ENCODE peak calls at places on chromosomes 2 and 18, in seven cellular contexts. A is body of pancreas, N is A549, L is esophagus squamous epithelium, O is adrenal gland, B is uterus, F is IMR-90. V is an unnamed sample.

GRCh38 chr18:55657572-55658331 is 69.8 kb upstream of the TCF4 start:
- DNase-seq in A (no peak), B (no peak), L (no peak), O (no peak), N (no peak), F (no peak), V (no peak)

GRCh38 chr2:30252723-30253688 is 21.7 kb downstream of the LBH start:
- DNase-seq in F (peak), O (peak), B (peak), L (no peak), A (peak), N (peak), V (peak)

GRCh38 chr2:5391361-5391760 is 300.8 kb upstream of the SOX11 start:
- DNase-seq in N (no peak), L (no peak), O (peak), F (no peak), B (no peak), A (peak), V (peak)

GRCh38 chr2:193502363-193503035 is 1307.8 kb upstream of the TMEFF2 start:
- DNase-seq in F (no peak), O (no peak), A (no peak), B (no peak), N (no peak), L (no peak), V (no peak)

GRCh38 chr2:103230813-103231212 is 469.0 kb downstream of the TMEM182 start:
- DNase-seq in A (no peak), F (no peak), O (no peak), B (no peak), L (no peak), N (no peak), V (no peak)

GRCh38 chr2:231315896-231316295 is 79.6 kb upstream of the B3GNT7 start:
- DNase-seq in A (no peak), O (no peak), B (no peak), L (no peak), F (no peak), N (no peak), V (no peak)

GRCh38 chr2:109378682-109379081 is 235.1 kb downstream of the SEPTIN10 start:
- DNase-seq in B (peak), N (no peak), L (no peak), O (no peak), F (peak), A (no peak), V (no peak)

GRCh38 chr18:58398648-58399398 is 230.1 kb downstream of the ALPK2 start:
- DNase-seq in L (no peak), A (no peak), B (no peak), F (no peak), N (no peak), O (no peak), V (no peak)

GRCh38 chr2:107276034-107276433 is 390.1 kb upstream of the ST6GAL2 start:
- DNase-seq in A (no peak), N (no peak), O (no peak), L (no peak), B (no peak), F (no peak), V (no peak)

GRCh38 chr18:58842978-58843661 is 21.6 kb upstream of the ZNF532 start:
- DNase-seq in L (no peak), B (no peak), N (no peak), F (no peak), O (peak), A (no peak), V (no peak)

GRCh38 chr2:74558284-74559230 is 4.0 kb downstream of the DOK1 start:
- DNase-seq in L (no peak), N (no peak), F (no peak), A (no peak), O (peak), B (no peak), V (no peak)

GRCh38 chr2:43040084-43040854 is 186.1 kb downstream of the ZFP36L2 start:
- DNase-seq in N (peak), L (no peak), O (no peak), B (no peak), F (no peak), A (no peak), V (no peak)

GRCh38 chr2:240928476-240929363 is 22.6 kb downstream of the CROCC2 start:
- DNase-seq in O (no peak), L (no peak), B (no peak), A (no peak), N (no peak), F (no peak), V (no peak)

DNA sequence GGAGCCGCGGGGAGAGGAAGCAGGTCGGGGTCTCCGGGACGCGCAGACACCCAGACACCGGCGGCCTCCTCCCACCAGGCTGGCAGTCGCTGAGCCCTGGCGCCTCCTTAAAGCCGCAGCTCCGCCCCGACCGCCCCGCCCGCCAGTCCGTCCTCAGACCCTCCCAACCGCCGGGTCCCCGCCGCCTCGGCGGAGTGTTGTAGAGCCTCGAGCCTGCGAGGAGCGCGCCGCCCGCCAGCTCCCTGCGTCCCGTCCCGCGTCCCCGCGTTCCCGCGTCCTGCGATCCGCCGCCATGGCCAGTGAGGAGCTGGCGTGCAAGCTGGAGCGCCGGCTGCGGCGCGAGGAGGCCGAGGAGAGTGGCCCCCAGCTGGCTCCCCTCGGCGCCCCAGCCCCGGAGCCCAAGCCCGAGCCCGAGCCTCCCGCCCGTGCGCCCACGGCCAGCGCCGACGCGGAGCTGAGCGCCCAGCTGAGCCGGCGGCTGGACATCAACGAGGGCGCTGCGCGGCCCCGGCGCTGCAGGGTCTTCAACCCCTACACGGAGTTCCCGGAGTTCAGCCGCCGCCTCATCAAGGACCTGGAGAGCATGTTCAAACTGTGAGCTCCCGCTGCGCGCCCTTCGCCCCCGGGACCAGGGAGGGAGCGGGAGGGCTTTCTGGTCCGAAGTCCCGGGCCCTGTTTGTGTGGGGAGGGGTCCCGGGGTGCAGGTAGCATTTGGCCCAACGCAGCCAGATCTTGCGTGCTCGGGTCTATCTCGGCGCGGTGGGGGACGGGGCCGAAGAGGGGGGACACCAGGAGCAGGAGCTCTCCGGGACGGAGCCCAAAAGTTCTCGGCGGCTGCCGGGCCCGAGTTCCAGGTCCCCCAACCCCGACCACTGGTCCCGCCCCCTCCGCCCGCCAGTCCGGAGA is at the start of gene EFHD1:
- DNase-seq in A (peak), B (peak), F (peak), L (no peak), O (peak), N (peak), V (peak)
- TF ChIP-seq POLR2A in A (no peak), B (peak), F (no peak), L (no peak), O (peak), N (peak), V (peak)

GRCh38 chr2:237743561-237744269 is 54.9 kb upstream of the RBM44 start:
- DNase-seq in A (no peak), N (no peak), B (no peak), F (peak), O (peak), L (no peak), V (no peak)
- TF ChIP-seq CTCF in A (peak), N (no peak), B (peak), F (peak), O (peak), L (no peak), V (no peak)

GRCh38 chr2:191041418-191042161 is 27.6 kb upstream of the STAT1 start:
- DNase-seq in O (peak), L (no peak), B (no peak), N (peak), F (no peak), A (no peak), V (peak)
- H3K27ac ChIP-seq in O (no peak), L (peak), B (no peak), N (peak), F (no peak), A (no peak), V (no peak)

DNA sequence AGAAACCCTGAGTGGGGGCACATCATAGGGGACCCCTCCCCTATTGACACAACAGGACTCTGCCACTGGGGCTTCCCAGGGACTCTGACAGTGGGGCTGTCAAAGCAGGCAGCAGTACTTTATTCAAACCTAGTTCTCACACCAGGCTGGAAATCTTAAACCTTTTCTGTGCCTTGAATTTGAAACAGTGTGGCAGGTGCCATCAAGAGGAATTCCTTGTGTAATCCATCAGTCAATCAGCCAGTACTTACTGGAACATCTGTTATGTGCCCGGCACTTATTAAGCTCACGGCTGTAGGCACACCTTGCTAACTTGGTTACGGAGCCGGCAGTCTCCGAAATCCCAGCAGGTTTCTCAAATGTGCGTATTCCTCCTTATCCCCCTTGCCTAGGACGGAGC is 12.0 kb downstream of the GLI2 start:
- DNase-seq in L (no peak), A (no peak), B (no peak), F (no peak), N (no peak), O (no peak), V (no peak)
- TF ChIP-seq POLR2A in L (no peak), A (no peak), B (no peak), F (no peak), N (no peak), O (no peak), V (no peak)

DNA sequence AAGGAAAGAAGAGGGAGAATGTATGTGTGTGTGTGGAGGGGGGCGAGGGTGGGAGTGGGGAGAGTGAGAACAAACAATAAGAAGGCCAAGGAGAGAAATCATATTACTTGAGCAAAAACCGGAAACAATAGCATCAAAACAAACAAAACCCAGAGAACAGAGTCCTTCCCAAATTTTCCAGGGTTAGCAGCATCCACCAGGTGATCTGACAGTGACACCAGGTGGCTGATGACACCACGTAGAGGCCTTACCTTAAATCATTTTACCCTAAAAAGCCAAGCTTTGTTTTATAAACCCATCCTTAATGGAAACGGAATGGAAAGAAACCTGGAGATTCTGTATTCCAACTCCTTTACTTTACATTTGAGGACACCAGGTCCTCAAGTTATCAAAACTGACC is 42.9 kb downstream of the CDCA7 start:
- DNase-seq in F (no peak), B (no peak), O (no peak), L (no peak), A (no peak), N (peak), V (no peak)
- TF ChIP-seq CTCF in F (no peak), B (no peak), O (no peak), L (no peak), A (no peak), N (peak), V (no peak)

V was measured in thyroid gland.